ENCODE peak calls at places on chromosome 11, in seven cellular contexts. U, C, N, I, Q, X and L are unnamed samples.

GRCh38 chr11:87063982-87064381 is 26.2 kb downstream of the TMEM135 start:
- DNase-seq in N (no peak), C (no peak), U (no peak), Q (no peak), X (no peak), I (no peak), L (no peak)

GRCh38 chr11:1192741-1193325 is 30.0 kb upstream of the MUC5B start:
- DNase-seq in Q (no peak), N (no peak), C (no peak), U (no peak), X (no peak), I (no peak), L (peak)

GRCh38 chr11:68141247-68142027 is 20.2 kb upstream of the CHKA start:
- DNase-seq in U (no peak), C (no peak), I (no peak), Q (no peak), N (no peak), X (no peak), L (no peak)

GRCh38 chr11:72004515-72005346 is 6.0 kb downstream of the IL18BP start:
- DNase-seq in C (no peak), N (no peak), I (no peak), Q (no peak), U (no peak), X (no peak), L (no peak)

GRCh38 chr11:104051806-104052205 is 15.4 kb downstream of the DDI1 start:
- DNase-seq in I (peak), C (no peak), X (no peak), N (no peak), Q (no peak), U (no peak), L (no peak)

GRCh38 chr11:70678931-70679900 is 280.9 kb downstream of the CTTN start:
- DNase-seq in N (no peak), U (no peak), X (no peak), Q (no peak), I (no peak), C (no peak), L (no peak)

GRCh38 chr11:12413141-12414055 is 36.0 kb downstream of the PARVA start:
- DNase-seq in U (no peak), X (no peak), C (no peak), N (no peak), I (no peak), Q (no peak), L (no peak)

GRCh38 chr11:105861225-105861624 is 160.8 kb downstream of the MSANTD4 start:
- DNase-seq in I (peak), X (no peak), N (no peak), C (no peak), U (no peak), Q (peak), L (no peak)

GRCh38 chr11:111644922-111645321 is 42.7 kb downstream of the SIK2 start:
- DNase-seq in U (no peak), I (no peak), Q (no peak), X (no peak), N (no peak), C (no peak), L (no peak)

GRCh38 chr11:33635161-33635560 is 65.5 kb downstream of the C11orf91 start:
- DNase-seq in U (no peak), C (no peak), N (no peak), Q (no peak), I (peak), X (no peak), L (no peak)